ENCODE peak calls at places on chromosomes 13 and 19, in seven cellular contexts. One of them, this sample, is unnamed.
A peak's percentile ranks its signal among the peaks of the same experiment; 100 is the strongest.

GRCh38 chr19:20558011-20558410 is 7.6 kb downstream of the ZNF737 start:
- DNase-seq in HCT116: no peak
- DNase-seq in HepG2: no peak
- DNase-seq in prostate gland: no peak
- DNase-seq in heart left ventricle: no peak
- DNase-seq in body of pancreas: peak; percentile 77
- DNase-seq in A549: no peak
- DNase-seq in this sample: peak; percentile 22

GRCh38 chr13:106287351-106287750 is 248.1 kb downstream of the EFNB2 start:
- DNase-seq in heart left ventricle: no peak
- DNase-seq in A549: no peak
- DNase-seq in HepG2: no peak
- DNase-seq in body of pancreas: no peak
- DNase-seq in prostate gland: no peak
- DNase-seq in HCT116: no peak
- DNase-seq in this sample: no peak

GRCh38 chr19:913080-913748 is at the start of gene R3HDM4:
- DNase-seq in heart left ventricle: peak; percentile 91
- DNase-seq in HCT116: no peak
- DNase-seq in A549: peak; percentile 61
- DNase-seq in HepG2: no peak
- DNase-seq in prostate gland: peak; percentile 80
- DNase-seq in body of pancreas: peak; percentile 83
- DNase-seq in this sample: peak; percentile 89

GRCh38 chr13:75919660-75920199 is 283.6 kb downstream of the LMO7 start:
- DNase-seq in HCT116: no peak
- DNase-seq in HepG2: no peak
- DNase-seq in heart left ventricle: no peak
- DNase-seq in A549: no peak
- DNase-seq in prostate gland: no peak
- DNase-seq in body of pancreas: no peak
- DNase-seq in this sample: no peak

GRCh38 chr19:30268601-30269000 is 103.6 kb upstream of the ZNF536 start:
- DNase-seq in HepG2: no peak
- DNase-seq in heart left ventricle: no peak
- DNase-seq in prostate gland: no peak
- DNase-seq in HCT116: no peak
- DNase-seq in A549: no peak
- DNase-seq in body of pancreas: no peak
- DNase-seq in this sample: no peak

GRCh38 chr13:109206616-109207015 is 577.2 kb downstream of the MYO16 start:
- DNase-seq in HCT116: no peak
- DNase-seq in heart left ventricle: no peak
- DNase-seq in A549: no peak
- DNase-seq in body of pancreas: no peak
- DNase-seq in prostate gland: no peak
- DNase-seq in HepG2: no peak
- DNase-seq in this sample: no peak

GRCh38 chr19:29759359-29759758 is 44.3 kb upstream of the C19orf12 start:
- DNase-seq in heart left ventricle: no peak
- DNase-seq in body of pancreas: no peak
- DNase-seq in HepG2: no peak
- DNase-seq in prostate gland: no peak
- DNase-seq in HCT116: no peak
- DNase-seq in A549: no peak
- DNase-seq in this sample: no peak

GRCh38 chr13:101552797-101553196 is 100.3 kb downstream of the ITGBL1 start:
- DNase-seq in prostate gland: no peak
- DNase-seq in body of pancreas: no peak
- DNase-seq in HCT116: no peak
- DNase-seq in HepG2: no peak
- DNase-seq in heart left ventricle: no peak
- DNase-seq in A549: no peak
- DNase-seq in this sample: no peak

GRCh38 chr19:2260341-2260751 is 4.1 kb upstream of the JSRP1 start:
- DNase-seq in prostate gland: no peak
- DNase-seq in HCT116: no peak
- DNase-seq in A549: no peak
- DNase-seq in HepG2: no peak
- DNase-seq in heart left ventricle: no peak
- DNase-seq in body of pancreas: no peak
- DNase-seq in this sample: no peak

GRCh38 chr13:44694842-44695241 is 118.7 kb upstream of the TSC22D1 start:
- DNase-seq in body of pancreas: no peak
- DNase-seq in HepG2: no peak
- DNase-seq in heart left ventricle: no peak
- DNase-seq in HCT116: no peak
- DNase-seq in prostate gland: no peak
- DNase-seq in A549: no peak
- DNase-seq in this sample: no peak

GRCh38 chr13:37473035-37473434 is 125.5 kb downstream of the POSTN start:
- DNase-seq in body of pancreas: no peak
- DNase-seq in HepG2: no peak
- DNase-seq in HCT116: no peak
- DNase-seq in prostate gland: no peak
- DNase-seq in heart left ventricle: no peak
- DNase-seq in A549: no peak
- DNase-seq in this sample: no peak

GRCh38 chr19:41195675-41196497 is 2.9 kb downstream of the CYP2S1 start:
- DNase-seq in heart left ventricle: no peak
- DNase-seq in HCT116: no peak
- DNase-seq in body of pancreas: no peak
- DNase-seq in prostate gland: no peak
- DNase-seq in HepG2: no peak
- DNase-seq in A549: no peak
- DNase-seq in this sample: no peak

GRCh38 chr13:28548872-28549271 is 53.9 kb upstream of the FLT1 start:
- DNase-seq in heart left ventricle: no peak
- DNase-seq in body of pancreas: no peak
- DNase-seq in A549: no peak
- DNase-seq in prostate gland: no peak
- DNase-seq in HepG2: no peak
- DNase-seq in HCT116: no peak
- DNase-seq in this sample: no peak

GRCh38 chr13:43905435-43906031 is 25.8 kb downstream of the LACC1 start:
- DNase-seq in body of pancreas: peak; percentile 28
- DNase-seq in HepG2: peak; percentile 55
- DNase-seq in prostate gland: peak; percentile 53
- DNase-seq in heart left ventricle: no peak
- DNase-seq in A549: no peak
- DNase-seq in HCT116: peak; percentile 58
- DNase-seq in this sample: no peak

GRCh38 chr19:30174357-30174645 is 197.9 kb upstream of the ZNF536 start:
- DNase-seq in HCT116: no peak
- DNase-seq in body of pancreas: peak; percentile 54
- DNase-seq in heart left ventricle: no peak
- DNase-seq in A549: no peak
- DNase-seq in prostate gland: no peak
- DNase-seq in HepG2: no peak
- DNase-seq in this sample: no peak

GRCh38 chr19:18274303-18274775 is at the start of gene IQCN:
- DNase-seq in prostate gland: no peak
- DNase-seq in HepG2: peak; percentile 62
- DNase-seq in heart left ventricle: no peak
- DNase-seq in A549: peak; percentile 53
- DNase-seq in body of pancreas: peak; percentile 51
- DNase-seq in HCT116: no peak
- DNase-seq in this sample: peak; percentile 90

GRCh38 chr13:24274452-24274971 is 34.9 kb upstream of the C1QTNF9 start:
- DNase-seq in body of pancreas: no peak
- DNase-seq in A549: no peak
- DNase-seq in HCT116: no peak
- DNase-seq in heart left ventricle: no peak
- DNase-seq in HepG2: no peak
- DNase-seq in prostate gland: no peak
- DNase-seq in this sample: no peak

GRCh38 chr13:29046588-29046987 is 226.4 kb downstream of the MTUS2 start:
- DNase-seq in A549: no peak
- DNase-seq in body of pancreas: no peak
- DNase-seq in prostate gland: no peak
- DNase-seq in HCT116: no peak
- DNase-seq in heart left ventricle: no peak
- DNase-seq in HepG2: no peak
- DNase-seq in this sample: no peak

GRCh38 chr13:61110804-61111203 is 304.8 kb downstream of the PCDH20 start:
- DNase-seq in prostate gland: no peak
- DNase-seq in heart left ventricle: no peak
- DNase-seq in HepG2: no peak
- DNase-seq in A549: no peak
- DNase-seq in HCT116: no peak
- DNase-seq in body of pancreas: no peak
- DNase-seq in this sample: no peak
- TF ChIP-seq POLR2A in prostate gland: no peak
- TF ChIP-seq POLR2A in heart left ventricle: no peak
- TF ChIP-seq POLR2A in HepG2: no peak
- TF ChIP-seq POLR2A in A549: no peak
- TF ChIP-seq POLR2A in HCT116: no peak
- TF ChIP-seq POLR2A in body of pancreas: no peak
- TF ChIP-seq POLR2A in this sample: no peak

DNA sequence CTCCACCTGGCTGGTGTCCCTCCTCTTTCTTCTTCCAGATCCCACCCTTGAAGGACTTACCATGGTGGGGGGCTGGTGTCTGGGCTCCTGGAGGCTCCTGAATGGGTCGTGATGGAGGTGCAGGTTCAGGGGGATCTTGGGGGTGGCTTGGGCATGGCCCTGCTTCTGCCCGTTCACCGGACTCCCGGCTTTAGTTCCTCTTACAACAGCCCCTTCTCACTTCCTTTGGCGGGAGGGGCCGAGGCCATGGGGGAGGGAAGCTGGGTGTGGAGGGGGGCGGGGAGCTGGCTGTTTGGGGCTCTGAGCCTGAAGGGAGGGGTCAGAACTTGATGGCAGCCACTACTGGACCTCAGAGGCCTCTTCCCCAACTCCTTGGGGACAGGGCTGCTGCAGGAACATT is at the start of gene MYO1F:
- DNase-seq in heart left ventricle: peak; percentile 74
- DNase-seq in A549: no peak
- DNase-seq in HCT116: no peak
- DNase-seq in body of pancreas: peak; percentile 24
- DNase-seq in HepG2: no peak
- DNase-seq in prostate gland: no peak
- DNase-seq in this sample: peak; percentile 71
- H3K4me1 ChIP-seq in heart left ventricle: peaks cover 8% of the 10 kb centered on the region
- H3K4me1 ChIP-seq in A549: peaks cover 30% of the 10 kb centered on the region
- H3K4me1 ChIP-seq in HCT116: peaks cover 29% of the 10 kb centered on the region
- H3K4me1 ChIP-seq in body of pancreas: peaks cover 6% of the 10 kb centered on the region
- H3K4me1 ChIP-seq in HepG2: peaks cover 35% of the 10 kb centered on the region
- H3K4me1 ChIP-seq in prostate gland: no peaks in the 10 kb centered on the region
- H3K4me1 ChIP-seq in this sample: no peaks in the 10 kb centered on the region

DNA sequence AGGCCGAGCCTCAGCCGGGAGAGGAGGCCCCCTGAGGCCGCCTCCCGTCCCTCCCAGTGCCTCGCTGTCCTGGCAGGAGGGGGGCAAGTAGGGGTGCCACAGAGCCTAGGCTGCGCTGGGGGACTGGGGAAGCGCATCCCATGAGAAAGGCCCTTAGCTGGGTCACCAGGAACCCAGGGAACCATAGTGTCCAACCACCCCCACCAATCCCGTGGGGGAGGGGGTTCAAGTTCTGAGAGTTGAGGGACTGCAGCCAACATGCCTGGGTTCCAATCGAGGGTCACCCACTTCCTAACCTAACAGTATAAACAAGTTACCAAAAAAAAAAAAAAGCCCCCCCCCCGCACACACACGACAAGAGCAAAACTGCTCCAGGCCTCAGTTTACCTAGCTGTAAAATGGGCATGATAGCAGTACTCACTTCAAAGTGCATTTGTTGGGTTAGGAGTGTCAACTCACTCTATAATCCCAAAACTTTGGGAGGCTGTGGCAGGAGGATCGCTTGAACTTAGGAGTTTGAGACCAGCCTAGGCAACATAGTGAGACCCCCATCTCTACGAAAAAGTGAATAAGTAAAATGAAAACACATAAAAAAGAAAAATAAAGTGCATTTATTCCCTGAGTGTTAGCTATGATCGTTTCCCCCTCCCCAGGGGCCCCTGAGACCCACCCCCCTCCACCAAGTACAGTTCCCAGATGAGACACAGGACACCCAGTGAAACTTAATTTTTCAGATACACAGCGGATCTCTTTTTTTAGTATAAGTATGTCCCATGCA is 28.8 kb upstream of the NANOS3 start:
- DNase-seq in HCT116: no peak
- DNase-seq in HepG2: no peak
- DNase-seq in prostate gland: no peak
- DNase-seq in A549: no peak
- DNase-seq in heart left ventricle: no peak
- DNase-seq in body of pancreas: no peak
- DNase-seq in this sample: no peak
- H3K4me3 ChIP-seq in HCT116: peak overlapping the region; percentile 48
- H3K4me3 ChIP-seq in HepG2: peak overlapping the region; percentile 70
- H3K4me3 ChIP-seq in prostate gland: peak overlapping the region; percentile 41
- H3K4me3 ChIP-seq in A549: peak overlapping the region; percentile 11
- H3K4me3 ChIP-seq in heart left ventricle: peak overlapping the region; percentile 62
- H3K4me3 ChIP-seq in body of pancreas: no peak overlapping the region
- H3K4me3 ChIP-seq in this sample: peak overlapping the region; percentile 44

GRCh38 chr19:51688665-51689571 is 4.2 kb upstream of the SPACA6 start:
- DNase-seq in heart left ventricle: peak; percentile 94
- DNase-seq in HepG2: peak; percentile 61
- DNase-seq in prostate gland: peak; percentile 86
- DNase-seq in body of pancreas: peak; percentile 86
- DNase-seq in HCT116: peak; percentile 73
- DNase-seq in A549: peak; percentile 71
- DNase-seq in this sample: peak; percentile 77
- TF ChIP-seq POLR2A in heart left ventricle: peak; percentile 69
- TF ChIP-seq POLR2A in HepG2: no peak
- TF ChIP-seq POLR2A in prostate gland: peak; percentile 82
- TF ChIP-seq POLR2A in body of pancreas: no peak
- TF ChIP-seq POLR2A in HCT116: peak; percentile 25
- TF ChIP-seq POLR2A in A549: peak; percentile 62
- TF ChIP-seq POLR2A in this sample: no peak